ENCODE peak calls at places on chromosomes 5 and 9, in four cellular contexts. K is frontal cortex, U is T1000, T is NCI-H146. I is an unnamed sample.

GRCh38 chr9:74960548-74960947 is 7.8 kb upstream of the C9orf40 start:
- DNase-seq in K (no peak), U (no peak), T (no peak), I (no peak)

GRCh38 chr9:96129698-96130097 is 172.3 kb downstream of the HSD17B3 start:
- DNase-seq in K (no peak), U (no peak), T (no peak), I (no peak)

GRCh38 chr9:92048924-92049625 is 66.1 kb downstream of the SPTLC1 start:
- DNase-seq in K (no peak), U (no peak), T (no peak), I (no peak)

GRCh38 chr5:102231693-102232619 is 64.1 kb downstream of the SLCO4C1 start:
- DNase-seq in K (no peak), U (no peak), T (no peak), I (no peak)

GRCh38 chr9:137236936-137237421 is 4.1 kb upstream of the TUBB4B start:
- DNase-seq in K (no peak), U (no peak), T (peak), I (no peak)

GRCh38 chr9:89052470-89053097 is 61.3 kb downstream of the S1PR3 start:
- DNase-seq in K (no peak), U (no peak), T (no peak), I (no peak)

GRCh38 chr5:128825826-128826225 is 139.5 kb upstream of the SLC27A6 start:
- DNase-seq in K (no peak), U (no peak), T (no peak), I (no peak)

GRCh38 chr5:159947708-159948358 is 31.6 kb downstream of the ADRA1B start:
- DNase-seq in K (no peak), U (no peak), T (no peak), I (no peak)

GRCh38 chr9:93134018-93134739 is at the start of gene NINJ1:
- DNase-seq in K (peak), U (peak), T (peak), I (peak)

GRCh38 chr9:118686940-118687339 is 682.3 kb downstream of the BRINP1 start:
- DNase-seq in K (no peak), U (no peak), T (no peak), I (no peak)

GRCh38 chr9:72894342-72894741 is 58.5 kb downstream of the ALDH1A1 start:
- DNase-seq in K (no peak), U (peak), T (no peak), I (no peak)

GRCh38 chr5:170330568-170331054 is 33.0 kb upstream of the LCP2 start:
- DNase-seq in K (no peak), U (no peak), T (no peak), I (no peak)

GRCh38 chr5:10310073-10310779 is 2.5 kb upstream of the CMBL start:
- DNase-seq in K (no peak), U (no peak), T (peak), I (no peak)

GRCh38 chr9:35729700-35730485 is 2.1 kb downstream of the TLN1 start:
- DNase-seq in K (no peak), U (no peak), T (peak), I (no peak)

GRCh38 chr9:89008346-89009048 is 17.2 kb downstream of the S1PR3 start:
- DNase-seq in K (no peak), U (no peak), T (no peak), I (no peak)

GRCh38 chr5:135245521-135246499 is 153.2 kb downstream of the MACROH2A1 start:
- DNase-seq in K (no peak), U (no peak), T (no peak), I (no peak)

GRCh38 chr9:75889577-75889976 is 896 bp upstream of the PCSK5 start:
- DNase-seq in K (no peak), U (no peak), T (no peak), I (no peak)

GRCh38 chr5:36836831-36837230 is 39.7 kb upstream of the NIPBL start:
- DNase-seq in K (no peak), U (no peak), T (no peak), I (no peak)

GRCh38 chr9:81492710-81493447 is 196.5 kb downstream of the TLE1 start:
- DNase-seq in K (no peak), U (peak), T (no peak), I (no peak)

GRCh38 chr9:35606726-35607125 is 1.7 kb downstream of the TESK1 start:
- DNase-seq in K (no peak), U (no peak), T (no peak), I (no peak)

GRCh38 chr5:147455321-147455720 is 54.5 kb downstream of the DPYSL3 start:
- DNase-seq in K (no peak), U (no peak), T (no peak), I (no peak)

GRCh38 chr9:120383611-120383998 is 196.4 kb downstream of the CDK5RAP2 start:
- DNase-seq in K (no peak), U (no peak), T (no peak), I (no peak)

GRCh38 chr5:1751026-1751863 is 48.4 kb downstream of the MRPL36 start:
- DNase-seq in K (no peak), U (no peak), T (no peak), I (no peak)

GRCh38 chr5:172904643-172905345 is 54.4 kb upstream of the RPL26L1 start:
- DNase-seq in K (no peak), U (no peak), T (peak), I (no peak)

GRCh38 chr9:121607434-121608248 is 43.8 kb upstream of the DAB2IP start:
- DNase-seq in K (peak), U (no peak), T (no peak), I (no peak)

GRCh38 chr9:18260527-18260926 is 213.4 kb upstream of the ADAMTSL1 start:
- DNase-seq in K (no peak), U (no peak), T (peak), I (no peak)

GRCh38 chr9:86757382-86757720 is 190.0 kb downstream of the GAS1 start:
- DNase-seq in K (no peak), U (no peak), T (no peak), I (no peak)

GRCh38 chr5:390571-391491 is 52.1 kb upstream of the EXOC3 start:
- DNase-seq in K (peak), U (no peak), T (no peak), I (no peak)

GRCh38 chr5:18114161-18114802 is 480.0 kb downstream of the TAF11L14 start:
- DNase-seq in K (no peak), U (no peak), T (peak), I (no peak)